ENCODE peak calls at places on chromosome X, in six cellular contexts. One of them, this sample, is unnamed.

GRCh38 chrX:14753436-14753835 is 119.4 kb downstream of the FANCB start:
- DNase-seq in K562: no peak
- DNase-seq in H9: no peak
- DNase-seq in fibroblast of lung: no peak
- DNase-seq in mesenchymal stem cell: no peak
- DNase-seq in OCI-LY7: no peak
- DNase-seq in this sample: no peak

GRCh38 chrX:49069038-49069437 is 4.8 kb downstream of the PRAF2 start:
- DNase-seq in OCI-LY7: no peak
- DNase-seq in fibroblast of lung: no peak
- DNase-seq in H9: no peak
- DNase-seq in K562: no peak
- DNase-seq in mesenchymal stem cell: no peak
- DNase-seq in this sample: no peak

GRCh38 chrX:23333842-23334535 is 660 bp upstream of the PTCHD1 start:
- DNase-seq in OCI-LY7: no peak
- DNase-seq in fibroblast of lung: no peak
- DNase-seq in mesenchymal stem cell: no peak
- DNase-seq in H9: peak; percentile 76
- DNase-seq in K562: no peak
- DNase-seq in this sample: no peak

GRCh38 chrX:96182366-96182765 is 502.3 kb upstream of the DIAPH2 start:
- DNase-seq in OCI-LY7: no peak
- DNase-seq in fibroblast of lung: no peak
- DNase-seq in mesenchymal stem cell: peak; percentile 35
- DNase-seq in K562: peak; percentile 0
- DNase-seq in H9: peak; percentile 78
- DNase-seq in this sample: peak; percentile 26

GRCh38 chrX:16836371-16836770 is 33.8 kb downstream of the RBBP7 start:
- DNase-seq in fibroblast of lung: peak; percentile 34
- DNase-seq in OCI-LY7: peak; percentile 13
- DNase-seq in mesenchymal stem cell: peak; percentile 37
- DNase-seq in K562: peak; percentile 8
- DNase-seq in H9: peak; percentile 77
- DNase-seq in this sample: peak; percentile 23

GRCh38 chrX:130015181-130015580 is 32.7 kb downstream of the BCORL1 start:
- DNase-seq in fibroblast of lung: no peak
- DNase-seq in mesenchymal stem cell: no peak
- DNase-seq in H9: no peak
- DNase-seq in K562: no peak
- DNase-seq in OCI-LY7: no peak
- DNase-seq in this sample: no peak

GRCh38 chrX:19627081-19627480 is 111.8 kb upstream of the MAP3K15 start:
- DNase-seq in mesenchymal stem cell: no peak
- DNase-seq in fibroblast of lung: peak; percentile 6
- DNase-seq in K562: no peak
- DNase-seq in H9: no peak
- DNase-seq in OCI-LY7: no peak
- DNase-seq in this sample: peak; percentile 47

GRCh38 chrX:139423186-139423585 is 107.4 kb upstream of the F9 start:
- DNase-seq in fibroblast of lung: no peak
- DNase-seq in K562: no peak
- DNase-seq in OCI-LY7: no peak
- DNase-seq in mesenchymal stem cell: no peak
- DNase-seq in H9: no peak
- DNase-seq in this sample: no peak

GRCh38 chrX:78652971-78653822 is 5.9 kb downstream of the RTL3 start:
- DNase-seq in OCI-LY7: no peak
- DNase-seq in H9: no peak
- DNase-seq in fibroblast of lung: peak; percentile 92
- DNase-seq in mesenchymal stem cell: peak; percentile 80
- DNase-seq in K562: no peak
- DNase-seq in this sample: peak; percentile 78

GRCh38 chrX:49101629-49101984 is 21.9 kb upstream of the WDR45 start:
- DNase-seq in K562: peak; percentile 22
- DNase-seq in OCI-LY7: peak; percentile 17
- DNase-seq in H9: peak; percentile 50
- DNase-seq in fibroblast of lung: no peak
- DNase-seq in mesenchymal stem cell: no peak
- DNase-seq in this sample: no peak

GRCh38 chrX:69293776-69294601 is 128.7 kb upstream of the PJA1 start:
- DNase-seq in H9: no peak
- DNase-seq in fibroblast of lung: no peak
- DNase-seq in mesenchymal stem cell: no peak
- DNase-seq in OCI-LY7: no peak
- DNase-seq in K562: no peak
- DNase-seq in this sample: no peak

GRCh38 chrX:56069299-56069941 is 162.7 kb upstream of the KLF8 start:
- DNase-seq in H9: no peak
- DNase-seq in OCI-LY7: no peak
- DNase-seq in mesenchymal stem cell: no peak
- DNase-seq in K562: no peak
- DNase-seq in fibroblast of lung: no peak
- DNase-seq in this sample: no peak

GRCh38 chrX:27309406-27309805 is 153.7 kb downstream of the PPP4R3C start:
- DNase-seq in fibroblast of lung: no peak
- DNase-seq in K562: no peak
- DNase-seq in OCI-LY7: no peak
- DNase-seq in H9: no peak
- DNase-seq in mesenchymal stem cell: no peak
- DNase-seq in this sample: no peak

GRCh38 chrX:151085207-151085606 is 91.2 kb upstream of the GPR50 start:
- DNase-seq in mesenchymal stem cell: no peak
- DNase-seq in H9: no peak
- DNase-seq in fibroblast of lung: no peak
- DNase-seq in K562: no peak
- DNase-seq in OCI-LY7: no peak
- DNase-seq in this sample: no peak

GRCh38 chrX:151081016-151081415 is 95.4 kb upstream of the GPR50 start:
- DNase-seq in H9: no peak
- DNase-seq in OCI-LY7: no peak
- DNase-seq in K562: no peak
- DNase-seq in mesenchymal stem cell: no peak
- DNase-seq in fibroblast of lung: no peak
- DNase-seq in this sample: no peak

GRCh38 chrX:151088221-151088620 is 88.2 kb upstream of the GPR50 start:
- DNase-seq in fibroblast of lung: no peak
- DNase-seq in K562: no peak
- DNase-seq in H9: no peak
- DNase-seq in mesenchymal stem cell: no peak
- DNase-seq in OCI-LY7: no peak
- DNase-seq in this sample: no peak

GRCh38 chrX:151084454-151084853 is 91.9 kb upstream of the GPR50 start:
- DNase-seq in H9: no peak
- DNase-seq in OCI-LY7: no peak
- DNase-seq in mesenchymal stem cell: no peak
- DNase-seq in fibroblast of lung: no peak
- DNase-seq in K562: no peak
- DNase-seq in this sample: no peak

DNA sequence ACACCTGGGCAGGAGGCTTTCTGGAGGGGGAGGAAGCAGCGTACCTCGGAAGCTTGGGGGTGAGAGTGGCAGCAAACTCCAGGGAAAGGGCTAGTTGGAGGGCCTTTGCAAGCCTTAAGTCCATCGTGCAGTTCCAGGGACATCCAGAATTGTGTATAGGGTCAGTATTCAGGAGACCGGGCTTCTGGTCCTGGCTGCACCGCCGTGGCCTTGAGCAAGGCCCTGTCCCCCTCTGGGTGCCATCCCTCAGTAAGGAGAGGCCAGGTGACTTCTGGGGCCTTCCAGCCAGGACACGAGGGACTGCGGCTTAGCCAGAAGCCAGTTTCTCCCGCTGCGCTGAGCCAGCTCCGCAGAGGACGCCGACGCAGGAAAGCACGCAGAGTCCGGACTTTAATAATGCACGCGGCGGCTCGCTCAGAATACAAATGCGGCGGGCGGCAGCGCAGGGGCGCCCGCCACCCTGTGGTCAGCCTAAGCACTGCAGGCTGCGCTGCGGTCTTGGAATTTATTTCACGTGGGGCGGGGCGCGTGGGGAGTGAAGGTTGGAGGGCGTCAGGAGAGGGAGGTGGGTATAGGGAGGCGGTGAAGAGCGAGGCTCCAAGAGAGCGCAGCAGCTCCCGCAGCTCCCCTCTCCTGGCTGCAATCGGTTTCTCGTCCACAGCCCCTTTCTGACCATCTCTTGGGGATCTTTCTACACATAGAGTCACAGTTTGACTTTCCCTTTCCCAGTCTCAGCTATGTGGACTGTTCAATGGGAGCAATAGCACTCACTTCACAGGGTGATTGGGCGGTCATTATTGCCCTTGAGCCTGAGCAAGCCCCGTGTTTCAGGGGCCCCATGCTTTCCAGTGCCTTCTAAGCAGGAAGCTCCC is 94.1 kb upstream of the GPR50 start:
- DNase-seq in OCI-LY7: peak; percentile 43
- DNase-seq in K562: peak; percentile 70
- DNase-seq in mesenchymal stem cell: peak; percentile 47
- DNase-seq in H9: peak; percentile 71
- DNase-seq in fibroblast of lung: peak; percentile 35
- DNase-seq in this sample: peak; percentile 82
- H2AFZ ChIP-seq in OCI-LY7: no peak overlapping the region
- H2AFZ ChIP-seq in K562: peak overlapping the region; percentile 93
- H2AFZ ChIP-seq in mesenchymal stem cell: peak overlapping the region; percentile 85
- H2AFZ ChIP-seq in H9: no peak overlapping the region
- H2AFZ ChIP-seq in fibroblast of lung: peak overlapping the region; percentile 64
- H2AFZ ChIP-seq in this sample: peak overlapping the region; percentile 77

DNA sequence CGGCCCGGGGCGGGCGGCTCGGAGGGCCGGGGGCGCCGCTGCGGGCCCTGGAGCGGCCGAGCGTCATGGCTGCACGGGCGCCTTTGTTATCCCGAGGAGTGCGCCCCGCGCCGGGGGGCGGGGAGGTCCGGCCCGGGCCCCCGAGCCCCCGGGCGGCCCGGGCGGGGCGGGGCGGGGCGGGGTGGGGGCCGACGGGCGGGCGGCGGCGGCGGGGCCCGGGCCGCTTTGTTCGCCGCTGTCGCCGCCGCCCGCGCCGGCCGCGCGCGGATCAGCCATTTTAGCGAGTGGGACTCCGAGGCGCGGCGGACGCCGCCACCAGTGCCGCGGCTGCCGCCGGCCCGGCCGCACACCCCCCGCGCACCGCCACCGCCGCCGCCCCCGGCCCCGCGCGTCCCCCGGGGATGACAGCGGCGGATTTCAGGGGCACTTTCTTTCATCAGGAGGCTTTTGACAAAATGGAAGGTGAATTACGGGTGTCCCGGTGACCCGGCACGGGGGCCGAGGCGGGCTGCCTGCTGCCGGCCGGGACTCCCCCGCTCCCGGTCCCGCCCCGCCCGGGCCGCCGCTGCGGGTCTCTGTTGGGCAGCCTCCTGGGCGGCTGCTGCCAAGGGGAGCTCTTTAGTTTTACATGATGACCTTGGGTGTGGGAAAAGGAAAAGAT is 1.2 kb downstream of the HMGB3 start:
- DNase-seq in H9: no peak
- DNase-seq in OCI-LY7: peak; percentile 26
- DNase-seq in fibroblast of lung: no peak
- DNase-seq in mesenchymal stem cell: no peak
- DNase-seq in K562: peak; percentile 12
- DNase-seq in this sample: peak; percentile 35
- H2AFZ ChIP-seq in H9: no peak overlapping the region
- H2AFZ ChIP-seq in OCI-LY7: no peak overlapping the region
- H2AFZ ChIP-seq in fibroblast of lung: no peak overlapping the region
- H2AFZ ChIP-seq in mesenchymal stem cell: no peak overlapping the region
- H2AFZ ChIP-seq in K562: no peak overlapping the region
- H2AFZ ChIP-seq in this sample: peak overlapping the region; percentile 77

GRCh38 chrX:154477891-154478477 is 1.1 kb downstream of the LAGE3 start:
- DNase-seq in mesenchymal stem cell: no peak
- DNase-seq in H9: peak; percentile 24
- DNase-seq in K562: no peak
- DNase-seq in OCI-LY7: no peak
- DNase-seq in fibroblast of lung: no peak
- DNase-seq in this sample: peak; percentile 21
- H2AFZ ChIP-seq in mesenchymal stem cell: no peak overlapping the region
- H2AFZ ChIP-seq in H9: no peak overlapping the region
- H2AFZ ChIP-seq in K562: no peak overlapping the region
- H2AFZ ChIP-seq in OCI-LY7: no peak overlapping the region
- H2AFZ ChIP-seq in fibroblast of lung: no peak overlapping the region
- H2AFZ ChIP-seq in this sample: no peak overlapping the region

DNA sequence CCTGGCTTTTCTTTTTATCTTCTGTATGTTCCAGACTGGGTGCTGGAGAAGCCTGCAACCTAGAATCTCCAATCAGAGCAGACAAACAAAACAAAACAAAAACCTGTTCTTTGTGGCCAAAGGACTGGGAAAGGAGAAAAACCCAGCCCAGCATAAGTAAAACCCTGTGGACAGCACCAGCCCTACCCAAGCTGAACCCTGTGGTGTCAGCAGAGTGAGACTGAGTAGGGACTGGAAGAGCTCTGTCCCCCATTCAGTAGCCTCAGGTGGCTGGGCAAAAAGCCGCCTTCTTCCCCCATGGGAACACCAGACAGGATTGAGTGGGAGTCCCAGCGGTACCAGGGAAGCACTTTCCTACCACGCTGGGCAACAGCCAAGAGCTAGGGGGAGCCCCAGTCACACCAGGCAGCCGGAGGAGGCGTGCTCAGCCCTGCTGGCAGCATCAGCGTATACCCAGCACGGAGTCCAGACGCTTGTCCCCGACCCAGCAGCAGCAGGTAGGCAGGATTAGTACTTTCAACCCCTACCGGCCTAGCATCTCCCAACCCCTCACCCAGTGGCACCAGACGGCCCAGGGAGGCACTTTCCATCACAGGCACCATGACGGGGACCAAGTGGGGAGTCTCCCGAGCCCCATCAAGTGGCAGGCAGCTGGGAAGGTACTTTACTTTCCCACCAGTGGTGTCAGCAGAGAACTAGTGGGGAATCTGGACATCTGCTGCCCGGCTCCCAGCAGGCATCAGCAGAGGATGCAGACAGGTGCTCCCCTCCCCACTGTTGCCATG is 8.6 kb upstream of the JADE3 start:
- DNase-seq in mesenchymal stem cell: peak; percentile 78
- DNase-seq in fibroblast of lung: peak; percentile 65
- DNase-seq in H9: peak; percentile 86
- DNase-seq in K562: peak; percentile 49
- DNase-seq in OCI-LY7: peak; percentile 80
- DNase-seq in this sample: peak; percentile 79
- H2AFZ ChIP-seq in mesenchymal stem cell: peak overlapping the region; percentile 76
- H2AFZ ChIP-seq in fibroblast of lung: peak overlapping the region; percentile 92
- H2AFZ ChIP-seq in H9: no peak overlapping the region
- H2AFZ ChIP-seq in K562: peak overlapping the region; percentile 64
- H2AFZ ChIP-seq in OCI-LY7: peak overlapping the region; percentile 54
- H2AFZ ChIP-seq in this sample: peak overlapping the region; percentile 80

DNA sequence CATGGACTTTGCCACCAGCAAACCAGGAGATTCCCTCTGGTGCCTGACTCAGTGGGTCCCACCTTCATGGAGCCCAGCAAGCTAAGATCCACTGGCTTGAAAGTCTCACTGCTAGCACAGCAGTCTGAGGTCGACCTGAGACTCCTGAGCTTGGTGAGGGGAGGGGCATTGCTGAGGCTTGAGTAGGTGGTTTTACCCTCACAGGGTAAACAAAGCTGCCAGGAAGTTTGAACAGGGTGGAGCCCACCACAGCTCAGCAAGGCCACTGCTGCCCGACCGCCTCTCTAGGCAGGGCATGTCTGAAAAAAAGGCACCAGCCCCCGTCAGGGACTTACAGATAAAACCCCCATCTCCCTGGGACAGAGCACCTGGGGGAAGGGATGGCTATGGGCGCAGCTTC is 28.1 kb downstream of the FAM9A start:
- DNase-seq in mesenchymal stem cell: no peak
- DNase-seq in K562: no peak
- DNase-seq in H9: no peak
- DNase-seq in OCI-LY7: no peak
- DNase-seq in fibroblast of lung: no peak
- DNase-seq in this sample: no peak
- H2AFZ ChIP-seq in mesenchymal stem cell: no peak overlapping the region
- H2AFZ ChIP-seq in K562: no peak overlapping the region
- H2AFZ ChIP-seq in H9: no peak overlapping the region
- H2AFZ ChIP-seq in OCI-LY7: no peak overlapping the region
- H2AFZ ChIP-seq in fibroblast of lung: no peak overlapping the region
- H2AFZ ChIP-seq in this sample: no peak overlapping the region

This sample was measured in GM23248.